ENCODE peak calls at places on chromosomes 3 and 15, in seven cellular contexts. W is heart right ventricle, Q is brain microvascular endothelial cell, G is Peyer's patch, X is endothelial cell of umbilical vein, F is dorsolateral prefrontal cortex, Z is HL-60. V is an unnamed sample. For H3K27me3, the result is how much of the 10 kb centered on the place peaks cover.

GRCh38 chr15:90988249-90988648 is 6.1 kb downstream of the PRC1 start:
- DNase-seq in W (no peak), Q (no peak), G (no peak), X (peak), F (no peak), Z (no peak), V (no peak)

GRCh38 chr3:156518726-156519125 is 36.2 kb downstream of the SSR3 start:
- DNase-seq in W (no peak), Q (no peak), G (no peak), X (no peak), F (no peak), Z (no peak), V (no peak)

GRCh38 chr3:121926380-121926779 is 32.2 kb downstream of the SLC15A2 start:
- DNase-seq in W (no peak), Q (no peak), G (no peak), X (no peak), F (no peak), Z (no peak), V (no peak)

GRCh38 chr15:62912282-62912681 is 130.3 kb upstream of the TPM1 start:
- DNase-seq in W (no peak), Q (no peak), G (no peak), X (no peak), F (no peak), Z (no peak), V (no peak)

GRCh38 chr3:16114381-16114916 is 60.0 kb upstream of the GALNT15 start:
- DNase-seq in W (no peak), Q (no peak), G (no peak), X (no peak), F (no peak), Z (no peak), V (no peak)

GRCh38 chr3:141021261-141021660 is 29.9 kb upstream of the SPSB4 start:
- DNase-seq in W (no peak), Q (peak), G (no peak), X (no peak), F (no peak), Z (no peak), V (no peak)

GRCh38 chr3:132288357-132288756 is 28.9 kb upstream of the ACP3 start:
- DNase-seq in W (no peak), Q (peak), G (no peak), X (no peak), F (no peak), Z (no peak), V (no peak)

GRCh38 chr3:55873523-55874254 is 386.6 kb upstream of the WNT5A start:
- DNase-seq in W (no peak), Q (peak), G (no peak), X (no peak), F (no peak), Z (no peak), V (no peak)

GRCh38 chr15:63972801-63973200 is 73.5 kb downstream of the DAPK2 start:
- DNase-seq in W (no peak), Q (no peak), G (no peak), X (no peak), F (no peak), Z (no peak), V (peak)

GRCh38 chr3:46461971-46462910 is 2.5 kb downstream of the LTF start:
- DNase-seq in W (no peak), Q (no peak), G (no peak), X (no peak), F (no peak), Z (no peak), V (no peak)

GRCh38 chr3:132435911-132436425 is 18.7 kb downstream of the DNAJC13 start:
- DNase-seq in W (no peak), Q (no peak), G (no peak), X (peak), F (no peak), Z (no peak), V (no peak)

GRCh38 chr3:40172560-40172959 is 136.9 kb upstream of the EIF1B start:
- DNase-seq in W (no peak), Q (no peak), G (no peak), X (no peak), F (no peak), Z (no peak), V (no peak)

GRCh38 chr3:66121288-66121687 is 82.6 kb upstream of the MAGI1 start:
- DNase-seq in W (no peak), Q (no peak), G (no peak), X (no peak), F (no peak), Z (no peak), V (no peak)

GRCh38 chr15:69668963-69669362 is 216.3 kb downstream of the RPLP1 start:
- DNase-seq in W (peak), Q (no peak), G (peak), X (no peak), F (no peak), Z (peak), V (no peak)

GRCh38 chr15:37053070-37053653 is 47.2 kb downstream of the MEIS2 start:
- DNase-seq in W (no peak), Q (peak), G (no peak), X (no peak), F (no peak), Z (no peak), V (no peak)

GRCh38 chr15:68303560-68304436 is 26.3 kb downstream of the FEM1B start:
- DNase-seq in W (no peak), Q (no peak), G (peak), X (no peak), F (no peak), Z (no peak), V (no peak)

GRCh38 chr3:175655366-175655765 is 796.2 kb downstream of the NAALADL2 start:
- DNase-seq in W (no peak), Q (no peak), G (no peak), X (no peak), F (no peak), Z (no peak), V (no peak)

GRCh38 chr3:29245441-29245840 is 35.4 kb upstream of the RBMS3 start:
- DNase-seq in W (no peak), Q (no peak), G (no peak), X (no peak), F (no peak), Z (no peak), V (no peak)

GRCh38 chr3:187789872-187790271 is 44.6 kb upstream of the BCL6 start:
- DNase-seq in W (no peak), Q (no peak), G (no peak), X (no peak), F (no peak), Z (no peak), V (no peak)

GRCh38 chr3:159882784-159883779 is 105.6 kb upstream of the IL12A start:
- DNase-seq in W (no peak), Q (peak), G (no peak), X (peak), F (no peak), Z (no peak), V (peak)

GRCh38 chr3:195522254-195523023 is 20.7 kb downstream of the PPP1R2 start:
- DNase-seq in W (no peak), Q (no peak), G (no peak), X (peak), F (no peak), Z (no peak), V (peak)

GRCh38 chr3:184399410-184399809 is 19.6 kb downstream of the CHRD start:
- DNase-seq in W (no peak), Q (peak), G (no peak), X (no peak), F (no peak), Z (no peak), V (no peak)

GRCh38 chr3:141050913-141051632 is at the start of gene SPSB4:
- DNase-seq in W (peak), Q (peak), G (no peak), X (peak), F (no peak), Z (peak), V (peak)

GRCh38 chr3:177150970-177151627 is 46.2 kb downstream of the TBL1XR1 start:
- DNase-seq in W (no peak), Q (peak), G (no peak), X (peak), F (no peak), Z (no peak), V (no peak)

GRCh38 chr3:188553569-188553968 is 399.6 kb downstream of the LPP start:
- DNase-seq in W (no peak), Q (no peak), G (no peak), X (no peak), F (no peak), Z (no peak), V (no peak)

GRCh38 chr3:50612234-50612972 is 829 bp upstream of the CISH start:
- DNase-seq in W (no peak), Q (no peak), G (no peak), X (no peak), F (no peak), Z (no peak), V (no peak)

GRCh38 chr15:68391084-68391483 is 40.9 kb downstream of the ITGA11 start:
- DNase-seq in W (no peak), Q (no peak), G (peak), X (no peak), F (no peak), Z (no peak), V (no peak)

GRCh38 chr15:84947947-84948830 is 33.5 kb upstream of the PDE8A start:
- DNase-seq in W (no peak), Q (peak), G (no peak), X (peak), F (no peak), Z (no peak), V (no peak)

GRCh38 chr3:112115161-112115739 is 17.8 kb downstream of the GCSAM start:
- DNase-seq in W (no peak), Q (no peak), G (no peak), X (no peak), F (no peak), Z (no peak), V (peak)

GRCh38 chr3:16824085-16824696 is 60.6 kb upstream of the PLCL2 start:
- DNase-seq in W (no peak), Q (no peak), G (no peak), X (no peak), F (no peak), Z (no peak), V (no peak)

GRCh38 chr3:29065211-29065785 is 215.6 kb upstream of the RBMS3 start:
- DNase-seq in W (peak), Q (peak), G (peak), X (peak), F (peak), Z (no peak), V (peak)

GRCh38 chr3:45547202-45547701 is 47.3 kb upstream of the LIMD1 start:
- DNase-seq in W (no peak), Q (no peak), G (no peak), X (no peak), F (no peak), Z (no peak), V (no peak)

GRCh38 chr15:64044315-64045105 is 1.8 kb downstream of the DAPK2 start:
- DNase-seq in W (no peak), Q (no peak), G (peak), X (no peak), F (no peak), Z (peak), V (no peak)

GRCh38 chr3:138253609-138254008 is 66.5 kb downstream of the ARMC8 start:
- DNase-seq in W (no peak), Q (no peak), G (no peak), X (no peak), F (no peak), Z (no peak), V (no peak)

GRCh38 chr3:110859993-110860392 is 211.6 kb upstream of the NECTIN3 start:
- DNase-seq in W (no peak), Q (no peak), G (no peak), X (no peak), F (no peak), Z (no peak), V (no peak)

GRCh38 chr3:148146947-148147346 is 550.8 kb upstream of the AGTR1 start:
- DNase-seq in W (no peak), Q (peak), G (no peak), X (no peak), F (no peak), Z (no peak), V (no peak)

GRCh38 chr15:52558196-52558595 is 10.6 kb downstream of the ARPP19 start:
- DNase-seq in W (no peak), Q (peak), G (no peak), X (peak), F (no peak), Z (no peak), V (no peak)

DNA sequence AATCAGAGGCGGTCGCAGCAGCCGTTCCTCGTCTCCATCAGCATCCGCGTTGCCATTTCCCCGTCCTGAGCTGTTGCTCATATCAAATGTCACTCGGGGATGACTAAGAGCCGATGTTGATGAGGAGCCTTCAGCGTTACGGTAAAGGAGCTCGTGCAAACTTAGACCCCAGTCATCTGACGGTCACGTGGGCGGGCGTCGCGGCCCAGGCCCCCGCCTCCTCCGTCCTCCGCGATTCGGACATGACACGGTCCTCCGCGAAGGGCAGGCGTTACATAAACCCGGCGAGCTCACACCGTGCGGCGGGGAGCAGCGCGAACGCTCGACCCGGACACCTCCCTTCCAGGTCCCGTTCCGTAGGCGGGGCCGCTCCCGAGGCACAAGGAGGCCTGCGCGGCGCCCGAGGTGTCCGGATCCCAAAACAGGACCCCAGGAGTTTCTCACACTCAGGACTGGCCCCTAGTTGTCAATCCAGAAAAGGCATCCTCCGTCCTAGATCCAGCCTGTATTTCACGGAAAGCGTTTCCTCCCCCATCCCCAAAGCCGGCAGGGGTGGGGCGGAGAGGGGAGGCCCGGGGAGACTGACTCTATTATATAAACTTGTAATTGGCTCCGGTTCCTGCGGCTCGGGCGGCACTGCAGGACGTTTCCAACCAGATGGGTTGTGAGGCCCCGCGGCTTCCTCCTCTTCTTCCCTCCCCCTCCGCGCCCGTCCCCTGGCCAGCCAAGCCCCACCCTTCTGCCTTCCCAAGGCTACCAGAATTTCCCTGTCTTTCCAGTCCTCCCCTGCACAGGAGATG is 100.0 kb upstream of the IGF1R start:
- DNase-seq in W (peak), Q (peak), G (peak), X (peak), F (peak), Z (peak), V (peak)
- H3K27me3 ChIP-seq in W (under half), Q (under half), G (under half), X (under half), F (under half), Z (under half), V (under half)

GRCh38 chr15:66107070-66107469 is 146.5 kb downstream of the MEGF11 start:
- DNase-seq in W (no peak), Q (no peak), G (no peak), X (no peak), F (no peak), Z (no peak), V (peak)

GRCh38 chr15:66112388-66112787 is 141.2 kb downstream of the MEGF11 start:
- DNase-seq in W (no peak), Q (no peak), G (no peak), X (no peak), F (no peak), Z (no peak), V (no peak)

GRCh38 chr15:66110788-66111187 is 142.8 kb downstream of the MEGF11 start:
- DNase-seq in W (no peak), Q (no peak), G (no peak), X (no peak), F (no peak), Z (no peak), V (no peak)

GRCh38 chr15:66108483-66109270 is 144.9 kb downstream of the MEGF11 start:
- DNase-seq in W (no peak), Q (no peak), G (no peak), X (no peak), F (no peak), Z (no peak), V (no peak)

GRCh38 chr15:66109826-66110225 is 143.7 kb downstream of the MEGF11 start:
- DNase-seq in W (no peak), Q (no peak), G (no peak), X (no peak), F (no peak), Z (no peak), V (no peak)
- H3K27me3 ChIP-seq in W (under half), Q (under half), G (under half), X (under half), F (under half), Z (under half), V (under half)

GRCh38 chr15:74305687-74306086 is 61.8 kb downstream of the CYP11A1 start:
- DNase-seq in W (no peak), Q (no peak), G (no peak), X (no peak), F (no peak), Z (no peak), V (no peak)

GRCh38 chr15:74307827-74308642 is 59.4 kb downstream of the CYP11A1 start:
- DNase-seq in W (peak), Q (peak), G (peak), X (peak), F (peak), Z (no peak), V (peak)

GRCh38 chr15:74311734-74312444 is 55.6 kb downstream of the CYP11A1 start:
- DNase-seq in W (no peak), Q (no peak), G (no peak), X (peak), F (no peak), Z (no peak), V (peak)

GRCh38 chr15:74306801-74307217 is 60.6 kb downstream of the CYP11A1 start:
- DNase-seq in W (no peak), Q (no peak), G (no peak), X (no peak), F (no peak), Z (no peak), V (peak)

DNA sequence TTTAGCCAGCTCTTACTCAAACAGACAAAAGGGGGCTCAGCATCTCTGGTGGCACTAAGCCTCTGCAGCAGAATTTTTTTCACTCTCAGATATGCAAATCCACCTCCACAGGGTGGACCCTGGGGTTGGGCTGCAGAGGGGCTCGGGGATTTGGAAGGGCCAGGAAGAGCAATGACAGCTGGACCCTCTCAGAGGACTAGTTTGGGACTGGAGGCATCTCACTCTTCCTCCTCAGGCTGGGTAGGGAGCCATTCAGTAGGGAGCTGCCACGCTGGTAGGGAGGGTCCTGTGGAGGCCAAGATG is 58.9 kb downstream of the CYP11A1 start:
- DNase-seq in W (no peak), Q (no peak), G (no peak), X (no peak), F (no peak), Z (no peak), V (no peak)
- H3K27me3 ChIP-seq in W (under half), Q (under half), G (under half), X (under half), F (under half), Z (under half), V (under half)

GRCh38 chr3:151949706-151950105 is 76.3 kb downstream of the SUCNR1 start:
- DNase-seq in W (no peak), Q (no peak), G (no peak), X (no peak), F (no peak), Z (no peak), V (no peak)
- H3K27me3 ChIP-seq in W (under half), Q (under half), G (under half), X (under half), F (under half), Z (under half), V (under half)

DNA sequence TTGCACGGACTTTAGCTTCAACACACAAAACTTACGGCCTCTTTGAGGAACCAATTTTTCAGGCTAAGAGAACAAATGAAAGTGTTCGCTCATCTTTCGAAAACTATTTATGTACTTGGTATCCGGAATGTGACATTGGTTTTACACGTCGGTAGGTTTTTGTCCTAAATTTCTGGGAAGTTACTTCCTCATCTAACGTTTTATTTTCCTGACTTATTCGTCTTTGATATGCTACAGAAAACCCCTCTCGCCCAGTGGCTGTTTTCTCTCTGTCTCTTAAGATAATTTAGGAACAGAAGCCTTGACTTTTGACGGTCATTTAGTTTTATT is 879 bp upstream of the GREM1 start:
- DNase-seq in W (no peak), Q (no peak), G (no peak), X (no peak), F (no peak), Z (no peak), V (no peak)
- H3K27me3 ChIP-seq in W (half or more), Q (under half), G (under half), X (half or more), F (under half), Z (half or more), V (half or more)

DNA sequence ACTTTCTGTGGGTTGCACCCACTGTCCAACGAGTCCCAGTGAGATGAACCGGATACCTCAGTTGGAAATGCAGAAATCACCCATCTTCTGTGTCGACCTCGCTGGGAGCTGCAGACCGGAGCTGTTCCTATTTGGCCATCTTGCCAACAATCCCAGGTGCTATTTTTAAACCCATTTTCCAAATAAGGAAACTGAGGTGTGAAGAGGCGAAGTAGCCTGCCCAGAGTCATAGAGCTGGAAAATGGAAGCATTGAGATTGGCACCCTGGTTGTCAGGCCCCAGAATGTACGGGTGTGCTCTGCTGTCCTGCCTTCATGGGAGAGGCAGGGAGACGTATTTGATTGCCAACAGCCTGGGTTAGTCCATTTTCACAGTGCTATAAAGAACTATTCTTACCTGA is 39.6 kb downstream of the TMEM266 start:
- DNase-seq in W (no peak), Q (no peak), G (no peak), X (no peak), F (no peak), Z (no peak), V (no peak)
- H3K27me3 ChIP-seq in W (under half), Q (under half), G (under half), X (under half), F (under half), Z (under half), V (under half)

DNA sequence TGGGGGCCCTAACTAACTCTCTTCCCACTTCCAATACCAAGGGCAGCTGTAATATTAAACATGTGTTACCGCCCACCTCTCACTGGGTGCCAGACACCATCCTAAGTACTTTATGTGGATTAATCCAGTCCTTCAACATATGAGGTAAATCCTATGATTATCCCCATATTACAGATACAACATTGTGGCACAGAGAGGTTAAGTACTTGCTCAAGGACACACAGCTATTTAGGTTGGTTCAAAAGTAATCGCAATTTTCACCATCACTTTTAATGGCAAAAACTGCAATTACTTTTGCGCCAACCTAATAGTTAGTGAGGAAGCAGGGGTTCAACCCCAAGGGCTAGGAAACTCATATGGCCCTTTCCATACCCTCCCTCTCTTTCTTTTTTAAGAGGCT is 100.8 kb downstream of the SEMA5B start:
- DNase-seq in W (no peak), Q (no peak), G (no peak), X (no peak), F (no peak), Z (no peak), V (no peak)
- H3K27me3 ChIP-seq in W (under half), Q (under half), G (under half), X (under half), F (under half), Z (under half), V (under half)